ENCODE peak calls at places on chromosomes 5 and 9, in five cellular contexts. M, J, V, C and U are unnamed samples.

GRCh38 chr5:141692919-141693848 is 11.2 kb upstream of the ARAP3 start:
- DNase-seq in M (no peak), J (no peak), V (no peak), C (no peak), U (no peak)

GRCh38 chr9:115880221-115880620 is 273.4 kb upstream of the PAPPA start:
- DNase-seq in M (no peak), J (no peak), V (no peak), C (no peak), U (no peak)

GRCh38 chr5:83856898-83857297 is 136.2 kb upstream of the HAPLN1 start:
- DNase-seq in M (no peak), J (no peak), V (no peak), C (no peak), U (no peak)

GRCh38 chr9:128005938-128006337 is 25.1 kb upstream of the EEIG1 start:
- DNase-seq in M (no peak), J (no peak), V (peak; percentile 97), C (no peak), U (no peak)

GRCh38 chr9:12719431-12719830 is 26.2 kb downstream of the TYRP1 start:
- DNase-seq in M (no peak), J (no peak), V (peak; percentile 39), C (no peak), U (no peak)

GRCh38 chr5:161278739-161279660 is 267.5 kb downstream of the GABRB2 start:
- DNase-seq in M (no peak), J (no peak), V (no peak), C (no peak), U (no peak)

GRCh38 chr9:78491402-78491801 is 194.5 kb downstream of the PSAT1 start:
- DNase-seq in M (no peak), J (no peak), V (no peak), C (no peak), U (no peak)

GRCh38 chr9:35728041-35728971 is 3.7 kb downstream of the TLN1 start:
- DNase-seq in M (peak; percentile 74), J (no peak), V (peak; percentile 71), C (peak; percentile 30), U (peak; percentile 84)

GRCh38 chr9:74407166-74407565 is 90.0 kb upstream of the RORB start:
- DNase-seq in M (no peak), J (no peak), V (no peak), C (no peak), U (no peak)

GRCh38 chr9:81604306-81605153 is 84.8 kb downstream of the TLE1 start:
- DNase-seq in M (no peak), J (no peak), V (no peak), C (no peak), U (no peak)

GRCh38 chr5:113059232-113059805 is 82.7 kb downstream of the DCP2 start:
- DNase-seq in M (no peak), J (no peak), V (peak; percentile 87), C (no peak), U (no peak)

GRCh38 chr9:113556877-113557593 is 93.5 kb downstream of the RGS3 start:
- DNase-seq in M (no peak), J (peak; percentile 11), V (no peak), C (no peak), U (no peak)

GRCh38 chr5:181088289-181088688 is 42.7 kb downstream of the OR2V1 start:
- DNase-seq in M (no peak), J (no peak), V (no peak), C (no peak), U (no peak)
- TF ChIP-seq CTCF in M (peak; percentile 45), J (peak; percentile 57), V (peak; percentile 36), C (peak; percentile 56), U (peak; percentile 41)

GRCh38 chr5:39063037-39063436 is 11.2 kb downstream of the RICTOR start:
- DNase-seq in M (no peak), J (no peak), V (no peak), C (no peak), U (no peak)
- TF ChIP-seq CTCF in M (no peak), J (no peak), V (no peak), C (no peak), U (no peak)

DNA sequence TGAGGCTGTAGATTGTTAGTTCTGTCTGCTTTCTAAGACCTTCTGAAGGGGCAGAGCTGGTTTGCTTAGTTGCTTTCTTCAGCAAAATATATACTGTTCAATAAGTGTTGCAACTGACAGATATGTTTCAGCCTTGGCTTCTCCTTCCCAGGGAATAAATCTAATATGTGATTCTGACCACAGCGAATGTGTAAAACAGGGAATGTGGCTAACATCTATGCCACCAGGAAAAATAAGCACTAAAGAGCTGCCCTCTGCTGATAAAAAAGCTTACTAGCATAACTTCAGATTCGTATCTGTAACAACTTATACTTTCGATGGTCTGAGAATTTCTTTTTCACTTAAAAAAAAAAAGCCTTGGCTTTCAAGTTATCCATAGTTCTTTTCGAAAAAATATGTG is 13.0 kb upstream of the OSMR start:
- DNase-seq in M (no peak), J (no peak), V (no peak), C (no peak), U (no peak)
- TF ChIP-seq CTCF in M (no peak), J (peak; percentile 21), V (no peak), C (no peak), U (no peak)

GRCh38 chr9:83956288-83957028 is 23.6 kb downstream of the HNRNPK start:
- DNase-seq in M (no peak), J (peak; percentile 78), V (no peak), C (peak; percentile 48), U (no peak)
- TF ChIP-seq CTCF in M (no peak), J (no peak), V (no peak), C (no peak), U (no peak)